ENCODE peak calls at places on chromosomes 6 and 20, in five cellular contexts. One of them, this sample, is unnamed.
A peak's percentile ranks its signal among the peaks of the same experiment; 100 is the strongest.

GRCh38 chr20:48846516-48847492 is 19.0 kb upstream of the PREX1 start:
- DNase-seq in stimulated activated CD4-positive, alpha-beta T cell treated with anti-CD3 and anti-CD28 coated beads, Interleukin-4, amount 100 ng/mL, for 1 hour: no peak
- DNase-seq in RPMI8226: peak; percentile 58
- DNase-seq in cardiac muscle cell: peak; percentile 65
- DNase-seq in substantia nigra: no peak
- DNase-seq in this sample: peak; percentile 84

GRCh38 chr20:63678667-63679465 is 17.6 kb upstream of the TNFRSF6B start:
- DNase-seq in stimulated activated CD4-positive, alpha-beta T cell treated with anti-CD3 and anti-CD28 coated beads, Interleukin-4, amount 100 ng/mL, for 1 hour: no peak
- DNase-seq in substantia nigra: no peak
- DNase-seq in RPMI8226: no peak
- DNase-seq in cardiac muscle cell: no peak
- DNase-seq in this sample: no peak

GRCh38 chr6:139568157-139568955 is 193.9 kb upstream of the CITED2 start:
- DNase-seq in substantia nigra: no peak
- DNase-seq in stimulated activated CD4-positive, alpha-beta T cell treated with anti-CD3 and anti-CD28 coated beads, Interleukin-4, amount 100 ng/mL, for 1 hour: no peak
- DNase-seq in cardiac muscle cell: no peak
- DNase-seq in RPMI8226: no peak
- DNase-seq in this sample: no peak

GRCh38 chr20:56957737-56958553 is 308.5 kb downstream of the BMP7 start:
- DNase-seq in cardiac muscle cell: peak; percentile 12
- DNase-seq in RPMI8226: no peak
- DNase-seq in stimulated activated CD4-positive, alpha-beta T cell treated with anti-CD3 and anti-CD28 coated beads, Interleukin-4, amount 100 ng/mL, for 1 hour: no peak
- DNase-seq in substantia nigra: no peak
- DNase-seq in this sample: no peak

GRCh38 chr6:32154514-32155161 is 697 bp downstream of the PPT2 start:
- DNase-seq in RPMI8226: peak; percentile 90
- DNase-seq in substantia nigra: peak; percentile 30
- DNase-seq in stimulated activated CD4-positive, alpha-beta T cell treated with anti-CD3 and anti-CD28 coated beads, Interleukin-4, amount 100 ng/mL, for 1 hour: peak; percentile 57
- DNase-seq in cardiac muscle cell: peak; percentile 84
- DNase-seq in this sample: peak; percentile 92

GRCh38 chr6:11604836-11605506 is 67.4 kb downstream of the TMEM170B start:
- DNase-seq in substantia nigra: no peak
- DNase-seq in cardiac muscle cell: no peak
- DNase-seq in RPMI8226: no peak
- DNase-seq in stimulated activated CD4-positive, alpha-beta T cell treated with anti-CD3 and anti-CD28 coated beads, Interleukin-4, amount 100 ng/mL, for 1 hour: no peak
- DNase-seq in this sample: no peak

GRCh38 chr6:10977231-10977968 is 66.7 kb downstream of the ELOVL2 start:
- DNase-seq in RPMI8226: no peak
- DNase-seq in cardiac muscle cell: no peak
- DNase-seq in stimulated activated CD4-positive, alpha-beta T cell treated with anti-CD3 and anti-CD28 coated beads, Interleukin-4, amount 100 ng/mL, for 1 hour: no peak
- DNase-seq in substantia nigra: no peak
- DNase-seq in this sample: no peak

GRCh38 chr20:64037498-64038213 is 1.7 kb downstream of the C20orf204 start:
- DNase-seq in cardiac muscle cell: no peak
- DNase-seq in stimulated activated CD4-positive, alpha-beta T cell treated with anti-CD3 and anti-CD28 coated beads, Interleukin-4, amount 100 ng/mL, for 1 hour: no peak
- DNase-seq in RPMI8226: peak; percentile 36
- DNase-seq in substantia nigra: no peak
- DNase-seq in this sample: no peak

GRCh38 chr20:62476074-62476838 is 461 bp upstream of the GATA5 start:
- DNase-seq in cardiac muscle cell: peak; percentile 93
- DNase-seq in stimulated activated CD4-positive, alpha-beta T cell treated with anti-CD3 and anti-CD28 coated beads, Interleukin-4, amount 100 ng/mL, for 1 hour: peak; percentile 10
- DNase-seq in RPMI8226: peak; percentile 25
- DNase-seq in substantia nigra: no peak
- DNase-seq in this sample: no peak

GRCh38 chr20:14512856-14513255 is 175.4 kb upstream of the FLRT3 start:
- DNase-seq in RPMI8226: peak; percentile 53
- DNase-seq in cardiac muscle cell: no peak
- DNase-seq in substantia nigra: no peak
- DNase-seq in stimulated activated CD4-positive, alpha-beta T cell treated with anti-CD3 and anti-CD28 coated beads, Interleukin-4, amount 100 ng/mL, for 1 hour: no peak
- DNase-seq in this sample: no peak

GRCh38 chr6:72657798-72658197 is 35.9 kb downstream of the KCNQ5 start:
- DNase-seq in stimulated activated CD4-positive, alpha-beta T cell treated with anti-CD3 and anti-CD28 coated beads, Interleukin-4, amount 100 ng/mL, for 1 hour: no peak
- DNase-seq in substantia nigra: no peak
- DNase-seq in cardiac muscle cell: no peak
- DNase-seq in RPMI8226: no peak
- DNase-seq in this sample: no peak

GRCh38 chr20:13494019-13494418 is 144.7 kb downstream of the TASP1 start:
- DNase-seq in stimulated activated CD4-positive, alpha-beta T cell treated with anti-CD3 and anti-CD28 coated beads, Interleukin-4, amount 100 ng/mL, for 1 hour: no peak
- DNase-seq in RPMI8226: no peak
- DNase-seq in substantia nigra: no peak
- DNase-seq in cardiac muscle cell: no peak
- DNase-seq in this sample: no peak

GRCh38 chr20:4703281-4703676 is 18.4 kb upstream of the PRND start:
- DNase-seq in substantia nigra: no peak
- DNase-seq in RPMI8226: no peak
- DNase-seq in stimulated activated CD4-positive, alpha-beta T cell treated with anti-CD3 and anti-CD28 coated beads, Interleukin-4, amount 100 ng/mL, for 1 hour: no peak
- DNase-seq in cardiac muscle cell: no peak
- DNase-seq in this sample: no peak

GRCh38 chr6:107717781-107718180 is 106.3 kb downstream of the SCML4 start:
- DNase-seq in substantia nigra: no peak
- DNase-seq in stimulated activated CD4-positive, alpha-beta T cell treated with anti-CD3 and anti-CD28 coated beads, Interleukin-4, amount 100 ng/mL, for 1 hour: no peak
- DNase-seq in RPMI8226: no peak
- DNase-seq in cardiac muscle cell: no peak
- DNase-seq in this sample: no peak

GRCh38 chr20:44412402-44413144 is 57.1 kb downstream of the HNF4A start:
- DNase-seq in substantia nigra: no peak
- DNase-seq in cardiac muscle cell: no peak
- DNase-seq in stimulated activated CD4-positive, alpha-beta T cell treated with anti-CD3 and anti-CD28 coated beads, Interleukin-4, amount 100 ng/mL, for 1 hour: no peak
- DNase-seq in RPMI8226: no peak
- DNase-seq in this sample: no peak

GRCh38 chr6:45801471-45802289 is 214.0 kb downstream of the CLIC5 start:
- DNase-seq in substantia nigra: no peak
- DNase-seq in stimulated activated CD4-positive, alpha-beta T cell treated with anti-CD3 and anti-CD28 coated beads, Interleukin-4, amount 100 ng/mL, for 1 hour: peak; percentile 5
- DNase-seq in cardiac muscle cell: no peak
- DNase-seq in RPMI8226: no peak
- DNase-seq in this sample: no peak

GRCh38 chr6:30740540-30740870 is 2.0 kb downstream of the FLOT1 start:
- DNase-seq in substantia nigra: no peak
- DNase-seq in stimulated activated CD4-positive, alpha-beta T cell treated with anti-CD3 and anti-CD28 coated beads, Interleukin-4, amount 100 ng/mL, for 1 hour: no peak
- DNase-seq in cardiac muscle cell: no peak
- DNase-seq in RPMI8226: no peak
- DNase-seq in this sample: no peak

GRCh38 chr6:90249044-90249443 is 47.6 kb downstream of the BACH2 start:
- DNase-seq in substantia nigra: no peak
- DNase-seq in stimulated activated CD4-positive, alpha-beta T cell treated with anti-CD3 and anti-CD28 coated beads, Interleukin-4, amount 100 ng/mL, for 1 hour: no peak
- DNase-seq in RPMI8226: no peak
- DNase-seq in cardiac muscle cell: no peak
- DNase-seq in this sample: no peak

GRCh38 chr6:84019171-84019570 is 14.4 kb upstream of the MRAP2 start:
- DNase-seq in cardiac muscle cell: no peak
- DNase-seq in stimulated activated CD4-positive, alpha-beta T cell treated with anti-CD3 and anti-CD28 coated beads, Interleukin-4, amount 100 ng/mL, for 1 hour: no peak
- DNase-seq in RPMI8226: no peak
- DNase-seq in substantia nigra: no peak
- DNase-seq in this sample: no peak

GRCh38 chr20:53804920-53805894 is 211.6 kb upstream of the ZNF217 start:
- DNase-seq in substantia nigra: no peak
- DNase-seq in cardiac muscle cell: no peak
- DNase-seq in RPMI8226: no peak
- DNase-seq in stimulated activated CD4-positive, alpha-beta T cell treated with anti-CD3 and anti-CD28 coated beads, Interleukin-4, amount 100 ng/mL, for 1 hour: no peak
- DNase-seq in this sample: no peak

GRCh38 chr6:112571486-112571885 is 224.4 kb downstream of the RFPL4B start:
- DNase-seq in substantia nigra: peak; percentile 2
- DNase-seq in RPMI8226: no peak
- DNase-seq in cardiac muscle cell: no peak
- DNase-seq in stimulated activated CD4-positive, alpha-beta T cell treated with anti-CD3 and anti-CD28 coated beads, Interleukin-4, amount 100 ng/mL, for 1 hour: no peak
- DNase-seq in this sample: no peak

GRCh38 chr6:101818056-101818455 is 424.5 kb downstream of the GRIK2 start:
- DNase-seq in cardiac muscle cell: no peak
- DNase-seq in stimulated activated CD4-positive, alpha-beta T cell treated with anti-CD3 and anti-CD28 coated beads, Interleukin-4, amount 100 ng/mL, for 1 hour: no peak
- DNase-seq in substantia nigra: no peak
- DNase-seq in RPMI8226: no peak
- DNase-seq in this sample: no peak

GRCh38 chr20:53723621-53724020 is 130.0 kb upstream of the ZNF217 start:
- DNase-seq in substantia nigra: no peak
- DNase-seq in stimulated activated CD4-positive, alpha-beta T cell treated with anti-CD3 and anti-CD28 coated beads, Interleukin-4, amount 100 ng/mL, for 1 hour: no peak
- DNase-seq in cardiac muscle cell: no peak
- DNase-seq in RPMI8226: no peak
- DNase-seq in this sample: no peak

GRCh38 chr6:65505736-65506135 is 201.3 kb downstream of the EYS start:
- DNase-seq in RPMI8226: no peak
- DNase-seq in cardiac muscle cell: no peak
- DNase-seq in stimulated activated CD4-positive, alpha-beta T cell treated with anti-CD3 and anti-CD28 coated beads, Interleukin-4, amount 100 ng/mL, for 1 hour: no peak
- DNase-seq in substantia nigra: no peak
- DNase-seq in this sample: no peak

GRCh38 chr20:34141293-34141692 is 29.2 kb upstream of the EIF2S2 start:
- DNase-seq in stimulated activated CD4-positive, alpha-beta T cell treated with anti-CD3 and anti-CD28 coated beads, Interleukin-4, amount 100 ng/mL, for 1 hour: no peak
- DNase-seq in substantia nigra: no peak
- DNase-seq in RPMI8226: no peak
- DNase-seq in cardiac muscle cell: no peak
- DNase-seq in this sample: no peak

GRCh38 chr6:3229566-3230274 is 2.3 kb upstream of the TUBB2B start:
- DNase-seq in RPMI8226: peak; percentile 76
- DNase-seq in cardiac muscle cell: peak; percentile 46
- DNase-seq in substantia nigra: no peak
- DNase-seq in stimulated activated CD4-positive, alpha-beta T cell treated with anti-CD3 and anti-CD28 coated beads, Interleukin-4, amount 100 ng/mL, for 1 hour: peak; percentile 27
- DNase-seq in this sample: peak; percentile 46

GRCh38 chr6:12010635-12011275 is 1.4 kb upstream of the HIVEP1 start:
- DNase-seq in stimulated activated CD4-positive, alpha-beta T cell treated with anti-CD3 and anti-CD28 coated beads, Interleukin-4, amount 100 ng/mL, for 1 hour: peak; percentile 33
- DNase-seq in cardiac muscle cell: peak; percentile 87
- DNase-seq in RPMI8226: peak; percentile 66
- DNase-seq in substantia nigra: peak; percentile 65
- DNase-seq in this sample: peak; percentile 41

GRCh38 chr6:79841577-79842381 is 105.6 kb downstream of the ELOVL4 start:
- DNase-seq in cardiac muscle cell: no peak
- DNase-seq in substantia nigra: no peak
- DNase-seq in stimulated activated CD4-positive, alpha-beta T cell treated with anti-CD3 and anti-CD28 coated beads, Interleukin-4, amount 100 ng/mL, for 1 hour: no peak
- DNase-seq in RPMI8226: no peak
- DNase-seq in this sample: no peak

GRCh38 chr6:161242779-161243693 is 30.8 kb downstream of the AGPAT4 start:
- DNase-seq in substantia nigra: no peak
- DNase-seq in RPMI8226: peak; percentile 25
- DNase-seq in cardiac muscle cell: no peak
- DNase-seq in stimulated activated CD4-positive, alpha-beta T cell treated with anti-CD3 and anti-CD28 coated beads, Interleukin-4, amount 100 ng/mL, for 1 hour: no peak
- DNase-seq in this sample: no peak

GRCh38 chr6:131053546-131054240 is 9.4 kb downstream of the EPB41L2 start:
- DNase-seq in RPMI8226: no peak
- DNase-seq in substantia nigra: no peak
- DNase-seq in stimulated activated CD4-positive, alpha-beta T cell treated with anti-CD3 and anti-CD28 coated beads, Interleukin-4, amount 100 ng/mL, for 1 hour: no peak
- DNase-seq in cardiac muscle cell: no peak
- DNase-seq in this sample: no peak

GRCh38 chr6:38671885-38672467 is 31.0 kb downstream of the GLO1 start:
- DNase-seq in cardiac muscle cell: peak; percentile 68
- DNase-seq in RPMI8226: peak; percentile 57
- DNase-seq in stimulated activated CD4-positive, alpha-beta T cell treated with anti-CD3 and anti-CD28 coated beads, Interleukin-4, amount 100 ng/mL, for 1 hour: no peak
- DNase-seq in substantia nigra: no peak
- DNase-seq in this sample: peak; percentile 62

GRCh38 chr6:48641544-48641943 is 530.5 kb upstream of the PTCHD4 start:
- DNase-seq in stimulated activated CD4-positive, alpha-beta T cell treated with anti-CD3 and anti-CD28 coated beads, Interleukin-4, amount 100 ng/mL, for 1 hour: no peak
- DNase-seq in RPMI8226: no peak
- DNase-seq in substantia nigra: no peak
- DNase-seq in cardiac muscle cell: no peak
- DNase-seq in this sample: no peak

GRCh38 chr20:63359164-63359934 is 1.8 kb downstream of the CHRNA4 start:
- DNase-seq in stimulated activated CD4-positive, alpha-beta T cell treated with anti-CD3 and anti-CD28 coated beads, Interleukin-4, amount 100 ng/mL, for 1 hour: no peak
- DNase-seq in cardiac muscle cell: peak; percentile 45
- DNase-seq in RPMI8226: no peak
- DNase-seq in substantia nigra: no peak
- DNase-seq in this sample: no peak

GRCh38 chr6:56372621-56373020 is 125.2 kb upstream of the COL21A1 start:
- DNase-seq in RPMI8226: no peak
- DNase-seq in substantia nigra: no peak
- DNase-seq in stimulated activated CD4-positive, alpha-beta T cell treated with anti-CD3 and anti-CD28 coated beads, Interleukin-4, amount 100 ng/mL, for 1 hour: no peak
- DNase-seq in cardiac muscle cell: no peak
- DNase-seq in this sample: no peak

GRCh38 chr6:97038437-97038836 is 113.9 kb downstream of the KLHL32 start:
- DNase-seq in stimulated activated CD4-positive, alpha-beta T cell treated with anti-CD3 and anti-CD28 coated beads, Interleukin-4, amount 100 ng/mL, for 1 hour: no peak
- DNase-seq in substantia nigra: no peak
- DNase-seq in cardiac muscle cell: no peak
- DNase-seq in RPMI8226: no peak
- DNase-seq in this sample: no peak

This sample was measured in OCI-LY7.